ENCODE peak calls at places on chromosomes 1 and 21, in nine cellular contexts. A, R, S, D, W, I, B, C and P are unnamed samples.
A peak's percentile ranks its signal among the peaks of the same experiment; 100 is the strongest.

GRCh38 chr21:37292041-37292440 is 24.9 kb upstream of the VPS26C start:
- DNase-seq in A (no peak), R (no peak), S (no peak), D (no peak), W (no peak), I (no peak), B (no peak), C (no peak), P (no peak)

GRCh38 chr1:160093069-160093395 is 5.4 kb downstream of the IGSF8 start:
- DNase-seq in A (no peak), R (no peak), S (no peak), D (no peak), W (no peak), I (no peak), B (no peak), C (no peak), P (no peak)

GRCh38 chr21:16863541-16863940 is 649.3 kb upstream of the CXADR start:
- DNase-seq in A (no peak), R (no peak), S (no peak), D (no peak), W (no peak), I (no peak), B (no peak), C (no peak), P (no peak)

GRCh38 chr1:2234762-2235113 is 6.6 kb downstream of the SKI start:
- DNase-seq in A (no peak), R (no peak), S (no peak), D (no peak), W (no peak), I (no peak), B (no peak), C (no peak), P (peak; percentile 77)

GRCh38 chr21:33828083-33828482 is 87.5 kb downstream of the ATP5PO start:
- DNase-seq in A (no peak), R (no peak), S (no peak), D (no peak), W (peak; percentile 69), I (no peak), B (no peak), C (no peak), P (no peak)

GRCh38 chr1:25744140-25744581 is 55.8 kb upstream of the SELENON start:
- DNase-seq in A (peak; percentile 60), R (peak; percentile 28), S (peak; percentile 35), D (no peak), W (peak; percentile 83), I (peak; percentile 27), B (peak; percentile 61), C (peak; percentile 78), P (peak; percentile 66)

GRCh38 chr1:54588377-54588776 is 34.9 kb downstream of the FAM151A start:
- DNase-seq in A (no peak), R (no peak), S (no peak), D (no peak), W (no peak), I (no peak), B (no peak), C (no peak), P (no peak)

GRCh38 chr1:218347713-218348627 is 2.8 kb downstream of the TGFB2 start:
- DNase-seq in A (peak; percentile 97), R (peak; percentile 77), S (no peak), D (no peak), W (no peak), I (peak; percentile 57), B (no peak), C (no peak), P (no peak)

GRCh38 chr1:90132306-90132705 is 137.4 kb downstream of the ZNF326 start:
- DNase-seq in A (no peak), R (no peak), S (no peak), D (no peak), W (no peak), I (no peak), B (no peak), C (no peak), P (no peak)

GRCh38 chr1:235632538-235633219 is 16.9 kb downstream of the GNG4 start:
- DNase-seq in A (peak; percentile 24), R (peak; percentile 26), S (no peak), D (peak; percentile 63), W (no peak), I (no peak), B (no peak), C (no peak), P (no peak)

GRCh38 chr1:101004061-101004460 is 21.5 kb downstream of the DPH5 start:
- DNase-seq in A (peak; percentile 47), R (peak; percentile 71), S (no peak), D (no peak), W (no peak), I (no peak), B (no peak), C (no peak), P (no peak)

GRCh38 chr1:23554481-23555224 is 4.6 kb downstream of the ID3 start:
- DNase-seq in A (peak; percentile 91), R (peak; percentile 83), S (no peak), D (peak; percentile 92), W (peak; percentile 90), I (peak; percentile 66), B (peak; percentile 90), C (peak; percentile 89), P (peak; percentile 94)

GRCh38 chr1:94783342-94784264 is 36.6 kb upstream of the SLC44A3 start:
- DNase-seq in A (peak; percentile 80), R (peak; percentile 76), S (peak; percentile 79), D (no peak), W (peak; percentile 88), I (no peak), B (peak; percentile 73), C (peak; percentile 55), P (peak; percentile 79)

GRCh38 chr1:25431495-25432363 is 1.0 kb downstream of the MACO1 start:
- DNase-seq in A (peak; percentile 19), R (no peak), S (no peak), D (no peak), W (peak; percentile 65), I (no peak), B (no peak), C (peak; percentile 20), P (peak; percentile 29)

GRCh38 chr1:192812420-192813209 is 3.8 kb downstream of the RGS2 start:
- DNase-seq in A (no peak), R (no peak), S (no peak), D (no peak), W (no peak), I (no peak), B (no peak), C (no peak), P (no peak)

GRCh38 chr1:37458551-37458950 is 15.8 kb upstream of the ZC3H12A start:
- DNase-seq in A (peak; percentile 32), R (no peak), S (no peak), D (no peak), W (no peak), I (no peak), B (no peak), C (no peak), P (no peak)

GRCh38 chr1:150971583-150972416 is 2.8 kb downstream of the CERS2 start:
- DNase-seq in A (no peak), R (no peak), S (no peak), D (no peak), W (no peak), I (no peak), B (no peak), C (no peak), P (no peak)
- TF ChIP-seq CTCF in A (no peak), R (peak; percentile 6), S (no peak), D (peak; percentile 16), W (no peak), I (no peak), B (no peak), C (no peak), P (no peak)

GRCh38 chr1:220325306-220325995 is 53.2 kb upstream of the RAB3GAP2 start:
- DNase-seq in A (peak; percentile 23), R (no peak), S (no peak), D (peak; percentile 78), W (no peak), I (no peak), B (no peak), C (no peak), P (no peak)

GRCh38 chr1:220323717-220324116 is 51.5 kb upstream of the RAB3GAP2 start:
- DNase-seq in A (no peak), R (no peak), S (no peak), D (no peak), W (no peak), I (no peak), B (no peak), C (no peak), P (no peak)

GRCh38 chr1:220326578-220326977 is 54.3 kb upstream of the RAB3GAP2 start:
- DNase-seq in A (peak; percentile 88), R (peak; percentile 70), S (no peak), D (no peak), W (no peak), I (no peak), B (no peak), C (no peak), P (no peak)

GRCh38 chr1:220330265-220330664 is 58.0 kb upstream of the RAB3GAP2 start:
- DNase-seq in A (no peak), R (no peak), S (no peak), D (peak; percentile 51), W (no peak), I (no peak), B (no peak), C (no peak), P (no peak)

DNA sequence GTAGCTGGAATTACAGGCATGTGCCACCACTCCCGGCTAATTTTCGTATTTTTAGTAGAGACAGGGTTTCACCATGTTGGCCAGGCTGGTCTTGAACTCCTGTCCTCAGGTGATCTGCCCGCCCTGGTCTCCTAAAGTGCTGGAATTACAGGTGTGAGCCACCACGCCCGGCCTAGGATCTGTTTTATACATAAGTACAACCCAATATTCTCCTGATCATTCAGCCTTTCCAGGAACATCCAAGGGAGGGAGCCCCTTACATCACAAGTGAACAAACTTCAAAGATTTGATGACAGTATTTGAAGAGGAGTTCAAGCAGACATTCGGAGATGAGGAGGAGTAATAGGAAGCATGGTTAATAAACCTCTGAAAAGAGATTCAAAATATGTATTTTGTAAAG is 54.9 kb upstream of the RAB3GAP2 start:
- DNase-seq in A (no peak), R (no peak), S (no peak), D (no peak), W (no peak), I (no peak), B (no peak), C (no peak), P (no peak)
- H3K4me1 ChIP-seq in A (peaks cover 13% of the 10 kb centered on the region), R (no peaks in the 10 kb centered on the region), S (no peaks in the 10 kb centered on the region), D (peaks cover 25% of the 10 kb centered on the region), W (no peaks in the 10 kb centered on the region), I (no peaks in the 10 kb centered on the region), B (no peaks in the 10 kb centered on the region), C (no peaks in the 10 kb centered on the region), P (no peaks in the 10 kb centered on the region)

DNA sequence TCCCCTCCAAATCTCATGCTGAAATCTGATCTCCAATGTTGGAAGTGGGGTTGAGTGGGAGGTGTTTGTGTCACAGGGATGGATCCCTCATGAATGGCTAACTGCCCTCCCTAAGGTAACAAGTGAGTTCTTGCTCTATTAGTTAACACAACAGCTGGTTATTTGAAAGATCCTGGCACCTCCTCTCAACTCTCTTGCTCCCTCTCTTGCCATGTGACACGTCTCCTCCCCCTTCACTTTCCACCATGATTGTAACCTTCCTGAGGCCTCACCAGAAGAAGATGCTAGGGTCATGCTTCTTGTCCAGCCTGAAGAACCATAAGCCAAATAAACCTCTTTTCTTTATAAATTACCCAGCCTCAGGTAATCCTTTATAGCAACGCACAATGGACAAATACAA is 28.5 kb downstream of the DENND2C start:
- DNase-seq in A (no peak), R (no peak), S (no peak), D (no peak), W (no peak), I (no peak), B (no peak), C (no peak), P (no peak)
- TF ChIP-seq CTCF in A (no peak), R (no peak), S (no peak), D (no peak), W (no peak), I (no peak), B (no peak), C (no peak), P (no peak)

GRCh38 chr1:63319069-63320023 is 3.0 kb upstream of the FOXD3 start:
- DNase-seq in A (no peak), R (no peak), S (no peak), D (no peak), W (no peak), I (no peak), B (no peak), C (no peak), P (no peak)
- H3K4me1 ChIP-seq in A (peaks cover 10% of the 10 kb centered on the region), R (peaks cover 20% of the 10 kb centered on the region), S (peaks cover 8% of the 10 kb centered on the region), D (peaks cover 3% of the 10 kb centered on the region), W (peaks cover 13% of the 10 kb centered on the region), I (peaks cover 4% of the 10 kb centered on the region), B (peaks cover 38% of the 10 kb centered on the region), C (peaks cover 28% of the 10 kb centered on the region), P (peaks cover 31% of the 10 kb centered on the region)